ENCODE peak calls at places on chromosome 13, in five cellular contexts. C, D, T, K and Y are unnamed samples.
A peak's percentile ranks its signal among the peaks of the same experiment; 100 is the strongest.

GRCh38 chr13:33639158-33639557 is 178.8 kb upstream of the RFC3 start:
- DNase-seq in C (peak; percentile 95), T (no peak), D (no peak), K (no peak), Y (peak; percentile 34)

GRCh38 chr13:74068471-74068870 is 65.7 kb downstream of the KLF12 start:
- DNase-seq in T (no peak), C (no peak), D (no peak), K (no peak), Y (no peak)

GRCh38 chr13:26758496-26759155 is 2.0 kb downstream of the GPR12 start:
- DNase-seq in C (no peak), K (no peak), T (no peak), D (no peak), Y (no peak)

GRCh38 chr13:89755729-89756492 is 1591.6 kb upstream of the MIR17HG start:
- DNase-seq in C (no peak), T (no peak), D (no peak), K (no peak), Y (no peak)

GRCh38 chr13:111202745-111203144 is 87.6 kb downstream of the ARHGEF7 start:
- DNase-seq in K (no peak), D (peak; percentile 92), C (no peak), T (peak; percentile 31), Y (no peak)

GRCh38 chr13:47903836-47904235 is 97.2 kb downstream of the SUCLA2 start:
- DNase-seq in K (no peak), C (no peak), T (no peak), D (peak; percentile 20), Y (no peak)

GRCh38 chr13:59424661-59425060 is 739.1 kb downstream of the DIAPH3 start:
- DNase-seq in D (no peak), T (peak; percentile 26), K (no peak), C (no peak), Y (no peak)

GRCh38 chr13:91369432-91369831 is 21.9 kb downstream of the MIR17HG start:
- DNase-seq in T (no peak), K (no peak), D (no peak), C (no peak), Y (no peak)

GRCh38 chr13:104171132-104171531 is 1104.9 kb upstream of the SLC10A2 start:
- DNase-seq in C (no peak), T (no peak), D (no peak), K (no peak), Y (no peak)

GRCh38 chr13:46126552-46127171 is 21.8 kb upstream of the CPB2 start:
- DNase-seq in K (peak; percentile 29), T (peak; percentile 50), C (peak; percentile 47), D (peak; percentile 51), Y (peak; percentile 43)

GRCh38 chr13:53012707-53013106 is 15.9 kb upstream of the OLFM4 start:
- DNase-seq in C (no peak), K (no peak), T (no peak), D (no peak), Y (no peak)

GRCh38 chr13:65540064-65540635 is 1690.0 kb downstream of the PCDH9 start:
- DNase-seq in C (peak; percentile 5), D (no peak), T (peak; percentile 0), K (no peak), Y (no peak)

GRCh38 chr13:93882086-93882651 is 597.3 kb downstream of the DCT start:
- DNase-seq in C (no peak), D (no peak), K (no peak), T (no peak), Y (no peak)

GRCh38 chr13:99218545-99218944 is 17.9 kb downstream of the UBAC2 start:
- DNase-seq in K (no peak), C (no peak), D (no peak), T (no peak), Y (no peak)

GRCh38 chr13:87234981-87235380 is 436.2 kb upstream of the SLITRK5 start:
- DNase-seq in D (no peak), K (no peak), T (no peak), C (no peak), Y (no peak)

GRCh38 chr13:77372275-77372674 is 45.4 kb upstream of the MYCBP2 start:
- DNase-seq in D (no peak), T (no peak), K (no peak), C (no peak), Y (no peak)

GRCh38 chr13:99666146-99666805 is 165.0 kb downstream of the TM9SF2 start:
- DNase-seq in K (no peak), D (no peak), C (no peak), T (no peak), Y (no peak)

GRCh38 chr13:96967248-96967745 is 27.0 kb downstream of the OXGR1 start:
- DNase-seq in K (no peak), D (no peak), T (peak; percentile 10), C (no peak), Y (no peak)

GRCh38 chr13:33940256-33940655 is 122.3 kb downstream of the RFC3 start:
- DNase-seq in K (no peak), C (no peak), D (no peak), T (no peak), Y (no peak)

GRCh38 chr13:50389726-50390125 is 374.5 kb downstream of the KCNRG start:
- DNase-seq in T (no peak), C (no peak), D (no peak), K (no peak), Y (no peak)

GRCh38 chr13:39777527-39778061 is 122.1 kb downstream of the COG6 start:
- DNase-seq in T (peak; percentile 19), C (peak; percentile 77), K (no peak), D (peak; percentile 44), Y (peak; percentile 55)

GRCh38 chr13:94333131-94333820 is 146.2 kb downstream of the DCT start:
- DNase-seq in K (no peak), C (no peak), D (no peak), T (no peak), Y (no peak)

GRCh38 chr13:33174980-33175379 is 110.6 kb downstream of the STARD13 start:
- DNase-seq in K (no peak), C (no peak), D (no peak), T (no peak), Y (no peak)

GRCh38 chr13:35791191-35791902 is 314.9 kb upstream of the MAB21L1 start:
- DNase-seq in C (peak; percentile 64), K (no peak), T (peak; percentile 20), D (no peak), Y (no peak)

GRCh38 chr13:83498486-83499190 is 383.6 kb downstream of the SLITRK1 start:
- DNase-seq in C (peak; percentile 3), T (peak; percentile 21), D (no peak), K (no peak), Y (no peak)

GRCh38 chr13:39417131-39417530 is 185.9 kb downstream of the LHFPL6 start:
- DNase-seq in C (no peak), T (no peak), D (no peak), K (no peak), Y (no peak)